ENCODE peak calls at places on chromosome 15, in seven cellular contexts. Z is NCI-H774, C is T-helper 2 cell, V is hepatic stellate cell, X is uterus, F is globus pallidus, S is NAMALWA. K is an unnamed sample.

GRCh38 chr15:58393196-58393790 is 38.5 kb upstream of the LIPC start:
- DNase-seq in V (no peak), S (no peak), Z (no peak), C (no peak), X (no peak), F (no peak), K (no peak)

GRCh38 chr15:69394556-69395282 is 19.4 kb upstream of the KIF23 start:
- DNase-seq in X (peak), V (peak), S (peak), F (peak), C (peak), Z (peak), K (no peak)

GRCh38 chr15:96153938-96154337 is 176.6 kb upstream of the NR2F2 start:
- DNase-seq in F (no peak), S (no peak), V (no peak), Z (no peak), C (no peak), X (no peak), K (no peak)

GRCh38 chr15:47885921-47886320 is 168.6 kb downstream of the SEMA6D start:
- DNase-seq in V (no peak), C (no peak), S (no peak), F (no peak), Z (no peak), X (no peak), K (no peak)

GRCh38 chr15:28786521-28786920 is 61.9 kb downstream of the GOLGA6L7 start:
- DNase-seq in Z (no peak), V (peak), F (no peak), C (no peak), S (no peak), X (no peak), K (no peak)

GRCh38 chr15:78317145-78317836 is 17.9 kb upstream of the SKIC8 start:
- DNase-seq in V (peak), Z (no peak), F (no peak), C (no peak), X (no peak), S (no peak), K (no peak)

GRCh38 chr15:44194397-44195150 is 497 bp downstream of the FRMD5 start:
- DNase-seq in F (peak), Z (peak), V (peak), S (no peak), C (peak), X (peak), K (no peak)

GRCh38 chr15:79820176-79820575 is 76.6 kb downstream of the MTHFS start:
- DNase-seq in C (no peak), F (no peak), S (no peak), X (no peak), V (no peak), Z (no peak), K (no peak)

GRCh38 chr15:40680151-40680550 is 14.8 kb upstream of the RAD51 start:
- DNase-seq in F (no peak), X (no peak), S (peak), C (no peak), V (no peak), Z (no peak), K (no peak)

GRCh38 chr15:62649793-62650420 is 392.6 kb upstream of the TPM1 start:
- DNase-seq in V (peak), F (peak), S (no peak), X (no peak), Z (no peak), C (no peak), K (no peak)

GRCh38 chr15:91963051-91963450 is 109.5 kb downstream of the SLCO3A1 start:
- DNase-seq in S (no peak), Z (no peak), X (no peak), V (no peak), F (no peak), C (no peak), K (no peak)

GRCh38 chr15:69590932-69591524 is 138.4 kb downstream of the RPLP1 start:
- DNase-seq in F (no peak), V (no peak), X (no peak), S (no peak), C (no peak), Z (no peak), K (no peak)

GRCh38 chr15:68783226-68784054 is 37.3 kb downstream of the ANP32A start:
- DNase-seq in V (no peak), Z (no peak), X (no peak), C (peak), F (no peak), S (peak), K (peak)

GRCh38 chr15:92803852-92804609 is 96.1 kb upstream of the CHD2 start:
- DNase-seq in S (no peak), Z (peak), V (peak), C (peak), X (peak), F (peak), K (peak)

GRCh38 chr15:42313463-42313862 is 40.2 kb upstream of the TMEM87A start:
- DNase-seq in X (no peak), F (no peak), S (peak), C (no peak), V (no peak), Z (no peak), K (no peak)

GRCh38 chr15:38624248-38625214 is 59.9 kb upstream of the RASGRP1 start:
- DNase-seq in Z (no peak), C (no peak), S (no peak), F (no peak), V (no peak), X (no peak), K (no peak)

GRCh38 chr15:31352911-31353811 is 26.5 kb downstream of the KLF13 start:
- DNase-seq in Z (peak), V (peak), F (peak), C (no peak), S (peak), X (peak), K (no peak)